ENCODE peak calls at places on chromosomes 5 and 9, in ten cellular contexts. D, Z, X, K, J, B, T, A, U and P are unnamed samples.

GRCh38 chr5:174693697-174694400 is 30.5 kb upstream of the MSX2 start:
- DNase-seq in U (no peak), D (no peak), Z (no peak), A (no peak), B (no peak), K (peak), J (no peak), X (peak), T (no peak), P (no peak)

GRCh38 chr5:59562756-59563389 is 330.7 kb downstream of the PDE4D start:
- DNase-seq in J (peak), U (peak), B (no peak), D (no peak), A (peak), K (peak), T (no peak), X (no peak), Z (no peak), P (no peak)

GRCh38 chr9:136044207-136044970 is 50.7 kb downstream of the NACC2 start:
- DNase-seq in X (no peak), Z (no peak), J (no peak), T (no peak), U (no peak), K (no peak), B (no peak), A (no peak), D (no peak), P (no peak)

GRCh38 chr5:157561105-157561504 is 14.5 kb downstream of the ADAM19 start:
- DNase-seq in U (no peak), X (no peak), A (no peak), B (no peak), Z (no peak), D (no peak), J (no peak), T (no peak), K (no peak), P (no peak)

GRCh38 chr5:139474815-139475791 is 4.3 kb downstream of the SMIM33 start:
- DNase-seq in U (peak), J (peak), T (peak), A (peak), Z (no peak), X (peak), K (peak), B (no peak), D (no peak), P (peak)

GRCh38 chr9:33109850-33110595 is 33.5 kb upstream of the SMU1 start:
- DNase-seq in X (no peak), T (no peak), B (no peak), A (no peak), Z (no peak), K (no peak), U (no peak), J (no peak), D (no peak), P (no peak)

GRCh38 chr5:102921341-102922047 is 166.4 kb downstream of the PAM start:
- DNase-seq in B (no peak), K (no peak), A (peak), Z (no peak), J (peak), X (no peak), T (no peak), U (peak), D (no peak), P (no peak)

GRCh38 chr9:98230354-98230753 is 25.1 kb downstream of the TBC1D2 start:
- DNase-seq in J (no peak), A (no peak), D (no peak), X (peak), B (no peak), U (no peak), Z (no peak), K (no peak), T (no peak), P (no peak)

GRCh38 chr5:171630047-171630669 is 155.5 kb upstream of the SMIM23 start:
- DNase-seq in D (no peak), T (no peak), J (peak), A (peak), Z (no peak), X (peak), U (peak), K (peak), B (no peak), P (peak)

GRCh38 chr9:72442212-72442607 is 77.2 kb upstream of the ZFAND5 start:
- DNase-seq in U (peak), A (peak), D (no peak), Z (no peak), K (peak), X (no peak), T (peak), B (no peak), J (peak), P (no peak)

GRCh38 chr5:39176740-39177628 is 42.4 kb downstream of the FYB1 start:
- DNase-seq in A (no peak), B (no peak), D (peak), T (no peak), Z (no peak), J (no peak), U (no peak), K (no peak), X (no peak), P (no peak)

GRCh38 chr9:98610711-98611110 is 98.0 kb downstream of the GABBR2 start:
- DNase-seq in U (no peak), B (no peak), K (no peak), J (no peak), T (no peak), X (no peak), D (no peak), Z (no peak), A (no peak), P (no peak)

GRCh38 chr5:34524123-34524522 is 132.0 kb upstream of the RAI14 start:
- DNase-seq in B (no peak), Z (no peak), U (peak), A (peak), J (peak), K (peak), T (no peak), D (no peak), X (no peak), P (peak)

GRCh38 chr9:109072133-109072692 is 47.5 kb downstream of the TMEM245 start:
- DNase-seq in T (no peak), A (no peak), X (no peak), Z (no peak), B (no peak), U (no peak), J (no peak), K (no peak), D (no peak), P (peak)

GRCh38 chr9:127908660-127908926 is 8.2 kb downstream of the ST6GALNAC4 start:
- DNase-seq in D (no peak), K (no peak), X (no peak), Z (no peak), U (no peak), J (no peak), T (no peak), B (no peak), A (no peak), P (no peak)

GRCh38 chr5:67875637-67876036 is 339.9 kb upstream of the PIK3R1 start:
- DNase-seq in Z (no peak), B (no peak), K (no peak), A (no peak), T (no peak), X (no peak), J (peak), D (no peak), U (no peak), P (no peak)

GRCh38 chr5:159209438-159210305 is at the start of gene RNF145:
- DNase-seq in T (peak), D (peak), J (peak), B (peak), Z (peak), K (peak), A (peak), X (peak), U (peak), P (peak)

GRCh38 chr5:98791110-98791509 is 17.6 kb downstream of the RGMB start:
- DNase-seq in A (peak), T (no peak), D (no peak), K (no peak), X (no peak), U (no peak), J (peak), Z (no peak), B (no peak), P (no peak)

GRCh38 chr5:2133080-2133479 is 250.4 kb upstream of the IRX4 start:
- DNase-seq in U (no peak), D (no peak), X (no peak), T (no peak), A (no peak), K (peak), Z (no peak), B (no peak), J (no peak), P (no peak)

GRCh38 chr5:149581192-149581861 is at the start of gene ARHGEF37:
- DNase-seq in T (no peak), K (peak), B (peak), Z (peak), J (peak), D (peak), X (peak), A (peak), U (peak), P (peak)

GRCh38 chr9:99736291-99736690 is 85.4 kb upstream of the NR4A3 start:
- DNase-seq in K (no peak), Z (no peak), J (peak), T (no peak), B (no peak), A (peak), D (no peak), U (no peak), X (no peak), P (no peak)